ENCODE peak calls at places on chromosome 10, in eight cellular contexts. A, I, D, Y, P, W, O and B are unnamed samples.
A peak's percentile ranks its signal among the peaks of the same experiment; 100 is the strongest.

GRCh38 chr10:119575506-119575905 is 21.3 kb downstream of the TIAL1 start:
- DNase-seq in O (no peak), A (no peak), I (no peak), D (no peak), P (peak; percentile 22), W (peak; percentile 50), Y (peak; percentile 51), B (no peak)

GRCh38 chr10:71667374-71667750 is 52.2 kb downstream of the C10orf105 start:
- DNase-seq in I (no peak), P (no peak), O (peak; percentile 36), D (no peak), A (no peak), Y (no peak), W (no peak), B (no peak)

GRCh38 chr10:501596-501995 is 187.9 kb downstream of the DIP2C start:
- DNase-seq in D (no peak), P (peak; percentile 79), W (peak; percentile 23), Y (peak; percentile 41), O (no peak), A (no peak), I (no peak), B (no peak)

GRCh38 chr10:13414855-13415254 is 66.8 kb upstream of the SEPHS1 start:
- DNase-seq in P (peak; percentile 34), W (peak; percentile 16), D (no peak), O (peak; percentile 10), Y (peak; percentile 45), I (no peak), A (no peak), B (no peak)

GRCh38 chr10:99658622-99659030 is 683 bp upstream of the ENTPD7 start:
- DNase-seq in O (peak; percentile 38), P (peak; percentile 74), A (peak; percentile 34), W (peak; percentile 49), D (peak; percentile 59), Y (peak; percentile 13), I (peak; percentile 73), B (peak; percentile 63)

GRCh38 chr10:58334817-58335305 is at the start of gene UBE2D1:
- DNase-seq in Y (peak; percentile 72), P (peak; percentile 87), W (peak; percentile 72), A (peak; percentile 90), D (peak; percentile 91), I (peak; percentile 53), O (peak; percentile 89), B (peak; percentile 66)

GRCh38 chr10:48737866-48738265 is 53.2 kb downstream of the WDFY4 start:
- DNase-seq in A (no peak), P (peak; percentile 76), D (no peak), I (no peak), Y (no peak), W (no peak), O (no peak), B (no peak)

GRCh38 chr10:113272511-113272910 is 280.3 kb upstream of the HABP2 start:
- DNase-seq in D (peak; percentile 25), P (no peak), I (no peak), W (no peak), Y (no peak), A (no peak), O (no peak), B (no peak)

GRCh38 chr10:782751-783648 is 93.5 kb upstream of the DIP2C start:
- DNase-seq in I (no peak), W (no peak), O (no peak), P (no peak), A (no peak), Y (no peak), D (peak; percentile 17), B (no peak)

GRCh38 chr10:60645928-60646433 is 132.3 kb upstream of the CDK1 start:
- DNase-seq in A (no peak), I (no peak), O (no peak), Y (no peak), P (no peak), D (no peak), W (no peak), B (no peak)

GRCh38 chr10:102135956-102136526 is 3.2 kb downstream of the PPRC1 start:
- DNase-seq in D (no peak), W (no peak), I (no peak), Y (no peak), A (no peak), P (no peak), O (no peak), B (no peak)

GRCh38 chr10:132836248-132836831 is 50.4 kb upstream of the NKX6-2 start:
- DNase-seq in I (no peak), D (peak; percentile 72), P (no peak), W (no peak), Y (no peak), A (no peak), O (no peak), B (no peak)

GRCh38 chr10:73863039-73863817 is 11.1 kb downstream of the CAMK2G start:
- DNase-seq in I (no peak), A (no peak), Y (no peak), P (no peak), D (no peak), O (no peak), W (no peak), B (no peak)

GRCh38 chr10:73864229-73864628 is 10.1 kb downstream of the CAMK2G start:
- DNase-seq in O (no peak), I (no peak), W (no peak), P (no peak), D (no peak), A (no peak), Y (no peak), B (no peak)

GRCh38 chr10:73865459-73866442 is 8.6 kb downstream of the CAMK2G start:
- DNase-seq in W (no peak), P (no peak), A (no peak), O (peak; percentile 78), D (no peak), I (no peak), Y (no peak), B (no peak)

GRCh38 chr10:73866621-73867020 is 7.7 kb downstream of the CAMK2G start:
- DNase-seq in W (no peak), Y (no peak), A (no peak), I (no peak), D (no peak), O (no peak), P (no peak), B (no peak)

DNA sequence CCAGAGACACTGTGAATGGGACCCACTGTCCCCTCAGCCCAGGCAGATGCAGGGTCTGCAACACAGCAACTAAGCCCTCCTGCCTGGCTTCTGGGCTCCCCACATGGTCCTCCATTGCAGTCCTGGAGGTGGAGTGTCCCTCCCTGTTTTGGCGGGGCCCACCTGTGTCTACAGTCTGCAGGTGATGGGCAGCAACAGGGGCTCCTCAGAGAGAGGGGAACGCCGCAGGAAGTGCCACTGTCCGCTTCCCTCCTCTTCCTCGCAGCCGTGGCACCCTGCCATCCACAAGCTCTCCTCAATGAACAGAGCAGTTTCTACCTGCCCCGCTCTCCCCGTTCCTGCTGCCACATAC is 9.3 kb downstream of the CAMK2G start:
- DNase-seq in Y (no peak), A (no peak), P (no peak), O (no peak), W (no peak), I (no peak), D (no peak), B (no peak)
- H3K4me3 ChIP-seq in Y (no peak overlapping the region), A (no peak overlapping the region), P (no peak overlapping the region), O (no peak overlapping the region), W (no peak overlapping the region), I (no peak overlapping the region), D (no peak overlapping the region), B (no peak overlapping the region)

GRCh38 chr10:69723653-69724052 is 78.1 kb upstream of the COL13A1 start:
- DNase-seq in W (no peak), O (no peak), Y (no peak), I (no peak), D (no peak), P (peak; percentile 61), A (no peak), B (no peak)

GRCh38 chr10:69726850-69727249 is 74.9 kb upstream of the COL13A1 start:
- DNase-seq in A (no peak), W (no peak), I (no peak), Y (no peak), O (no peak), D (no peak), P (no peak), B (no peak)

GRCh38 chr10:69718951-69719350 is 82.8 kb upstream of the COL13A1 start:
- DNase-seq in O (no peak), A (no peak), I (no peak), P (no peak), D (no peak), Y (peak; percentile 42), W (no peak), B (no peak)

GRCh38 chr10:69716711-69717560 is 84.8 kb upstream of the COL13A1 start:
- DNase-seq in I (no peak), P (peak; percentile 66), O (peak; percentile 54), A (no peak), Y (peak; percentile 63), D (peak; percentile 68), W (peak; percentile 46), B (no peak)

GRCh38 chr10:69721690-69722310 is 79.9 kb upstream of the COL13A1 start:
- DNase-seq in W (peak; percentile 74), D (peak; percentile 27), P (peak; percentile 40), Y (peak; percentile 85), O (no peak), A (no peak), I (no peak), B (no peak)
- TF ChIP-seq CTCF in W (no peak), D (no peak), P (no peak), Y (no peak), O (no peak), A (no peak), I (no peak), B (no peak)

GRCh38 chr10:12214763-12215218 is 18.8 kb downstream of the CDC123 start:
- DNase-seq in D (peak; percentile 37), W (peak; percentile 72), A (no peak), Y (peak; percentile 78), P (peak; percentile 62), I (no peak), O (peak; percentile 58), B (peak; percentile 45)
- H3K4me3 ChIP-seq in D (no peak overlapping the region), W (no peak overlapping the region), A (no peak overlapping the region), Y (no peak overlapping the region), P (no peak overlapping the region), I (peak overlapping the region; percentile 64), O (no peak overlapping the region), B (no peak overlapping the region)

DNA sequence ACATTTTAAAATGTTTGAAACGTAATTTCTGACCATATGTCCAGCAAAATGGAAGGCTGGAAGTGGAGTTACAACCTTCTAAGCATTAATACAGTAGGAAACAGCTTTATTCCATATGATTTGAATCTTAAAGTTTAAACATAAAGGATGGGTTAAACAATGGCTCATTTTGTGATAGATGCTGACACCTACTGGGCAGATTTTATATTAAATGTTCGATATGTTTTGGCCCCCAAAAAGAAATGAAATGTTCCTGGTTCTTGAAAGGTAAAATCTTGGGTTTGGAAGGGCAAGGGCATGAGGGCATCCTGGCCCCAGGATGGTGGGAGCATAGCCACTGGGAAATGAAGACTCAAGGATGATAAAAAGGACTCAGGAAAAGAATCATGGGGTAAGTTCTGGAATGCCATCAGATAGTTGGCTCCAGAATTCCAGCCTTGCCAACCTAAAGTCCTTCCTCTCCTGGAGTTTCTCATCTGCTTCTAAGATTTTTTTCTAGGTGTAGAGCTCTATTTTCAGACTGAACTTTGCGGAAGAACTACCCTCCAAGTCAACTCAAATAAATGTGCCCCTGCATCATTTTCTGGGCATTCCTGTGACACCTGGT is 34.6 kb upstream of the SLC35G1 start:
- DNase-seq in A (no peak), I (no peak), P (peak; percentile 15), D (no peak), O (peak; percentile 21), W (peak; percentile 15), Y (peak; percentile 41), B (peak; percentile 54)
- TF ChIP-seq CTCF in A (no peak), I (no peak), P (peak; percentile 21), D (peak; percentile 63), O (peak; percentile 19), W (peak; percentile 30), Y (peak; percentile 51), B (peak; percentile 17)